ENCODE peak calls at places on chromosomes 3 and 15, in six cellular contexts. F is GM23338; K is cardiac muscle cell; Y is HFF-Myc; G is naive thymus-derived CD4-positive, alpha-beta T cell; O is colonic mucosa. U is an unnamed sample.

GRCh38 chr15:77506311-77507150 is 85.8 kb downstream of the HMG20A start:
- DNase-seq in K (no peak), Y (no peak), O (peak; percentile 82), G (no peak), F (peak; percentile 64), U (no peak)

GRCh38 chr3:152019516-152019915 is 146.1 kb downstream of the SUCNR1 start:
- DNase-seq in F (no peak), O (no peak), G (no peak), K (no peak), Y (no peak), U (no peak)

GRCh38 chr3:156816091-156816793 is 9.9 kb upstream of the LEKR1 start:
- DNase-seq in G (peak; percentile 45), Y (no peak), F (peak; percentile 49), K (peak; percentile 34), O (peak; percentile 43), U (peak; percentile 76)

GRCh38 chr3:37945407-37945802 is 45.2 kb upstream of the VILL start:
- DNase-seq in K (no peak), F (no peak), Y (no peak), O (no peak), G (no peak), U (peak; percentile 54)

GRCh38 chr3:161371441-161372320 is at the start of gene SPTSSB:
- DNase-seq in K (peak; percentile 56), Y (no peak), G (peak; percentile 30), F (peak; percentile 91), O (peak; percentile 43), U (peak; percentile 91)

GRCh38 chr3:21894459-21895083 is 143.6 kb upstream of the ZNF385D start:
- DNase-seq in Y (no peak), F (peak; percentile 35), K (peak; percentile 37), G (no peak), O (no peak), U (no peak)

GRCh38 chr15:65071381-65071811 is 3.6 kb upstream of the RASL12 start:
- DNase-seq in O (no peak), F (no peak), Y (no peak), K (no peak), G (no peak), U (no peak)

GRCh38 chr3:46405301-46406079 is 1.4 kb downstream of the CCR5AS start:
- DNase-seq in F (no peak), Y (no peak), K (no peak), O (peak; percentile 82), G (no peak), U (no peak)

GRCh38 chr3:56801151-56801596 is 575 bp downstream of the ARHGEF3 start:
- DNase-seq in Y (no peak), O (no peak), F (no peak), G (peak; percentile 49), K (no peak), U (no peak)

GRCh38 chr15:35697549-35698299 is 151.8 kb upstream of the DPH6 start:
- DNase-seq in G (no peak), Y (peak; percentile 25), K (peak; percentile 26), F (peak; percentile 45), O (no peak), U (peak; percentile 73)

GRCh38 chr3:180594631-180595348 is 7.2 kb upstream of the TTC14 start:
- DNase-seq in O (no peak), K (no peak), Y (no peak), F (peak; percentile 69), G (no peak), U (peak; percentile 14)

GRCh38 chr3:15218689-15219088 is 12.6 kb downstream of the CAPN7 start:
- DNase-seq in F (no peak), O (no peak), K (peak; percentile 69), Y (no peak), G (no peak), U (no peak)

GRCh38 chr3:158330820-158331219 is 220.9 kb downstream of the RSRC1 start:
- DNase-seq in G (no peak), F (no peak), K (no peak), O (no peak), Y (no peak), U (no peak)

GRCh38 chr15:34847598-34847997 is 52.2 kb upstream of the ACTC1 start:
- DNase-seq in O (no peak), F (no peak), Y (no peak), G (no peak), K (no peak), U (no peak)

GRCh38 chr3:33749546-33750215 is 31.6 kb upstream of the CLASP2 start:
- DNase-seq in F (no peak), K (no peak), Y (no peak), O (no peak), G (no peak), U (no peak)

GRCh38 chr3:56772926-56773587 is 28.7 kb downstream of the ARHGEF3 start:
- DNase-seq in O (no peak), G (no peak), Y (no peak), K (no peak), F (no peak), U (no peak)

GRCh38 chr3:102090646-102091045 is 241.3 kb downstream of the NFKBIZ start:
- DNase-seq in F (no peak), O (no peak), K (no peak), G (no peak), Y (peak; percentile 14), U (no peak)

GRCh38 chr3:74523811-74524210 is 90.6 kb downstream of the CNTN3 start:
- DNase-seq in K (no peak), O (no peak), F (no peak), Y (no peak), G (no peak), U (no peak)

DNA sequence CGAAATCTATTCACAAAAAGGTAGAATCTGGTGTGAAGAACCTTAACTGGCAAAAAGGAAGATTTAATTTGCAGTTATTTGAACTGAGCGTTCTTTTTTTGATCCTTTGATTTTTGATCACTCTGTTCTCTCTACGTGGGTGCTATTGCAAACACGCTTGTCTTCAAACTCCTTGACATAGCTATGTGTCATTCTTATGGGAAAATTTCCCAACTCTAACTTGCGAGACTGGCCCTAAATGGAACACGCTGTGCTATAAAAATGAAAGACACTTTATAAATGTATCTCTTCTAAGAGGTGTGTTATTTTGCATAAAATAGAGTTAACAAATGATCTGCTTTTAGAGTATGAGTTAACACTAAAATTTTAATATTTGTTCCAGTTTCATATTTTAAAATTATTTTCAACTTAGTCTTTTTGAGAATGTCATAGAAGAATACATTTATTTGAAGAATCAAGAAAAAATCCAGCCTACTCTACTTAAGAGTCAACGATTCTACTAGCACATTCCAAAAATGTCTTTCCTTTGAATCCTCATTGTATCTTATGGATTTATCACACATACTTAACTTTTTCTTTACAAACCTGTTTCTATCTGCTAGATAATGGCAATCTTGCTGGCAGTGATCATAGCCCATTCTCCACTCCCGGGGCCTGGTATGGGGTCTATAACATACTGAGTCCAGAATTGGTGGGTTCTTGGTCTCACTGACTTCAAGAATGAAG is 610.0 kb upstream of the TBL1XR1 start:
- DNase-seq in O (no peak), K (no peak), G (no peak), F (no peak), Y (no peak), U (no peak)
- H3K4me3 ChIP-seq in O (no peak overlapping the region), K (no peak overlapping the region), G (no peak overlapping the region), F (no peak overlapping the region), Y (no peak overlapping the region), U (no peak overlapping the region)

DNA sequence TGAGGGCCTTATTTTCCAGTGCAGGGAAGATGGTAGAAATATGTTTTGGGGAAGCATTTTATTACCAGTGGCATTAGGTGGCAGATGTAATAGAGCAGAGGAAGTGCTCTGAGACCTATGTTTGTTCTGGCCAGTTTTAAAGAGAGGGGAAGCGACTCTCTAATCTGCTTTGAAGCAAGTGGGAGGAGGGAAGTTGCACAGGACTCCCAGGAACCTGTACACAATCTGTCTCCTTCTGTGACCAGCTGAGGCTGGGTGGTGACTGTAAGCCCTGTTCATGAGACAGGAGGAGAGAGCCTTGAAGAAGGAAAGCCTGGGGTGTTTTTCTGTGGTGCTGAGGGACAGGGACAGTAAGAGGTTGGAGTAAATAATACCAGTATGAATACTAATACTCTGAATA is 60.5 kb downstream of the LPP start:
- DNase-seq in O (no peak), F (no peak), K (no peak), G (no peak), Y (no peak), U (no peak)
- H3K4me3 ChIP-seq in O (peak overlapping the region; percentile 6), F (no peak overlapping the region), K (no peak overlapping the region), G (no peak overlapping the region), Y (no peak overlapping the region), U (no peak overlapping the region)

GRCh38 chr3:132539681-132540080 is 57.4 kb upstream of the ACKR4 start:
- DNase-seq in K (no peak), O (no peak), F (no peak), Y (no peak), G (no peak), U (no peak)
- H3K4me3 ChIP-seq in K (no peak overlapping the region), O (no peak overlapping the region), F (no peak overlapping the region), Y (no peak overlapping the region), G (no peak overlapping the region), U (no peak overlapping the region)

GRCh38 chr15:85480923-85481322 is 100.5 kb downstream of the AKAP13 start:
- DNase-seq in G (no peak), Y (no peak), K (no peak), O (no peak), F (no peak), U (no peak)
- H3K4me3 ChIP-seq in G (no peak overlapping the region), Y (no peak overlapping the region), K (no peak overlapping the region), O (no peak overlapping the region), F (no peak overlapping the region), U (no peak overlapping the region)

GRCh38 chr15:67120009-67120838 is 54.8 kb downstream of the SMAD3 start:
- DNase-seq in Y (no peak), O (no peak), G (no peak), K (no peak), F (no peak), U (no peak)

GRCh38 chr15:67121725-67122600 is 56.6 kb downstream of the SMAD3 start:
- DNase-seq in G (no peak), Y (no peak), F (no peak), K (no peak), O (no peak), U (no peak)

GRCh38 chr15:67118808-67119207 is 53.4 kb downstream of the SMAD3 start:
- DNase-seq in F (no peak), K (no peak), G (no peak), O (no peak), Y (no peak), U (no peak)

GRCh38 chr15:67119238-67119846 is 53.9 kb downstream of the SMAD3 start:
- DNase-seq in O (no peak), K (no peak), F (no peak), G (no peak), Y (no peak), U (no peak)

GRCh38 chr15:67120839-67121540 is 55.6 kb downstream of the SMAD3 start:
- DNase-seq in F (no peak), O (peak; percentile 84), G (peak; percentile 90), K (no peak), Y (no peak), U (no peak)
- H3K4me3 ChIP-seq in F (no peak overlapping the region), O (no peak overlapping the region), G (peak overlapping the region; percentile 48), K (no peak overlapping the region), Y (no peak overlapping the region), U (no peak overlapping the region)

DNA sequence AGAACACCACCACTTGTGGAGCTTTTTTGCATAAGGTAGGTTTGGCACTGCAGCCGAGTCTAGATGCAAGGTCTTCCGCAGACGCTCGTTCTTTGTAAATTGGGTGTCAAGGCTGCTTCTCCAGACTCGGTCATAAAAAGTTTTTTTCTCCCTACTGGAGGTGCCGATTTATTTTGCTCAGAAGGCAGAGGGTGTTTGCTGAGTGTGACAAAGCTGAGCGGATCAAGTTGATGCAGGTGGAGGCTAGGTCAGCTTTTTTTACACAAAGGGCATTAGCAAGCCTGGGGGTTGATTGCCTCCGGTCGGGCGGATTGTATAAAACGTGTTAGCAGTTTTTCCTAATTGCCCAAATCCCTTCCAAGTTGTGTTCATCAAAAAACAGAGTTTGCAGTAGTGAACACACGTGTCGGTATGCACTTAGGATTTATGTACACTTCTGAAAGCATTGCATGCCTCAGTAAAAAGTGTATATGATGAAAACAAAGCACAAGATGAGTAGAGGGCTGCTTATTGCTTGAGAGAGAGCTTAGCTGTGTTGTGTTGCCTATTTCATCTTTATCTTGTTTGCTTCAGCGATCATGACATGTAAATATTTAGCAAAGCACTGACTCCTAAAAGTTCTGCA is 2.6 kb downstream of the GPR160 start:
- DNase-seq in F (peak; percentile 28), K (no peak), G (no peak), Y (no peak), O (peak; percentile 31), U (no peak)
- H3K4me3 ChIP-seq in F (peak overlapping the region; percentile 33), K (no peak overlapping the region), G (no peak overlapping the region), Y (no peak overlapping the region), O (peak overlapping the region; percentile 80), U (no peak overlapping the region)